ENCODE peak calls at places on chromosome 10, in six cellular contexts. Q, L, O, Z, B and F are unnamed samples.

GRCh38 chr10:93071674-93072224 is 1.9 kb upstream of the CYP26A1 start:
- DNase-seq in L (no peak), B (peak; percentile 70), O (peak; percentile 80), Z (peak; percentile 92), Q (no peak), F (peak; percentile 84)

GRCh38 chr10:124671486-124672075 is 72.6 kb downstream of the FAM53B start:
- DNase-seq in B (peak; percentile 63), L (no peak), Q (peak; percentile 34), O (peak; percentile 74), Z (peak; percentile 86), F (no peak)

GRCh38 chr10:129433266-129433665 is 33.8 kb upstream of the MGMT start:
- DNase-seq in Q (no peak), Z (no peak), B (no peak), L (no peak), O (no peak), F (no peak)

GRCh38 chr10:97916586-97916985 is 66.9 kb downstream of the GOLGA7B start:
- DNase-seq in L (no peak), Z (no peak), O (no peak), B (no peak), Q (no peak), F (no peak)

GRCh38 chr10:18140957-18141888 is 999 bp downstream of the CACNB2 start:
- DNase-seq in O (peak; percentile 75), Q (no peak), B (no peak), L (no peak), Z (no peak), F (no peak)

GRCh38 chr10:7819126-7819470 is 793 bp downstream of the TAF3 start:
- DNase-seq in B (peak; percentile 51), O (no peak), Z (peak; percentile 49), L (no peak), Q (no peak), F (peak; percentile 55)

GRCh38 chr10:47058961-47059391 is 147.7 kb downstream of the PTPN20 start:
- DNase-seq in B (no peak), Z (no peak), O (no peak), Q (no peak), L (no peak), F (no peak)

GRCh38 chr10:16440396-16441105 is 3.7 kb downstream of the PTER start:
- DNase-seq in Z (no peak), B (no peak), L (no peak), O (peak; percentile 50), Q (no peak), F (no peak)

GRCh38 chr10:3106908-3107425 is 39.6 kb downstream of the PFKP start:
- DNase-seq in Q (no peak), O (no peak), L (no peak), Z (no peak), B (no peak), F (no peak)

GRCh38 chr10:31999836-32000235 is 56.4 kb downstream of the KIF5B start:
- DNase-seq in B (no peak), L (no peak), Q (no peak), O (no peak), Z (no peak), F (no peak)
- TF ChIP-seq JUND in B (no peak), L (no peak), Q (no peak), O (no peak), Z (no peak), F (no peak)

GRCh38 chr10:60962946-60963345 is 19.0 kb upstream of the RHOBTB1 start:
- DNase-seq in O (no peak), L (no peak), Q (no peak), Z (no peak), B (no peak), F (no peak)
- TF ChIP-seq JUND in O (no peak), L (no peak), Q (no peak), Z (no peak), B (no peak), F (no peak)

DNA sequence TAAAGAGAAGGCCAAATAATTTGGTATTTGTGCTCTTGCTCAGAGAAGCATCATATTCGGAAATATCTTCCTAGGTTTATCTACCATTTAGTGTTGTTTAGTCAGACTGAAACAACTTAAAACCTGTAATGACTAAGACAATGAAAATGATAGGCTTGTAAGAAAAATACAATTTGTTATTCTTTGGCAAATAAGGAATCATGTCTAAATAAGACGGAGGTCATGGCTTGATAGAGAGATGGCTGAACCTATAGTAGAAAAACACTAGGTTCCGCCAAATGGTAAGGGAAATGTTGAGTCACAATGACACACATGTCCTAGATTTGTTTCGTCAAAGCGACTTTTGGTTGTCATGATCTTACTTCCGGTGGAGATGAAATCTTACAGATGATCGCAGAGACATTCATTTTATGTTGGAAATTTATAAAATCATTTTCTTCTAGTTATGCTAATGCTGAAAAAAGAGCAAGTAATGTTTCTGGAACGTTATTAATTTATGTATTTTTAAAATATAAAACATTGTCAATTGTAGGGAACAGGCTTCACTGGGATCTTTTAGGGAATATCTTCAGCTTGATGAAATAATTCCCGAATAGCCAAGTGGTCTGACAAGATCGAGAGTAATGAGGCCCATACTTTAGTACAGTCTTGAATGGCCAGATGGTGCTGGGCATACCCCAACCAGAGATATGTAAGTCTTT is 1.0 kb downstream of the SRGN start:
- DNase-seq in Q (no peak), O (no peak), L (peak; percentile 61), B (no peak), Z (peak; percentile 79), F (no peak)
- TF ChIP-seq JUND in Q (no peak), O (no peak), L (no peak), B (no peak), Z (peak; percentile 99), F (no peak)

GRCh38 chr10:79069325-79070090 is 742 bp downstream of the ZMIZ1 start:
- DNase-seq in Q (no peak), O (peak; percentile 73), B (no peak), Z (peak; percentile 66), L (no peak), F (peak; percentile 67)
- TF ChIP-seq JUND in Q (no peak), O (no peak), B (no peak), Z (no peak), L (no peak), F (no peak)

DNA sequence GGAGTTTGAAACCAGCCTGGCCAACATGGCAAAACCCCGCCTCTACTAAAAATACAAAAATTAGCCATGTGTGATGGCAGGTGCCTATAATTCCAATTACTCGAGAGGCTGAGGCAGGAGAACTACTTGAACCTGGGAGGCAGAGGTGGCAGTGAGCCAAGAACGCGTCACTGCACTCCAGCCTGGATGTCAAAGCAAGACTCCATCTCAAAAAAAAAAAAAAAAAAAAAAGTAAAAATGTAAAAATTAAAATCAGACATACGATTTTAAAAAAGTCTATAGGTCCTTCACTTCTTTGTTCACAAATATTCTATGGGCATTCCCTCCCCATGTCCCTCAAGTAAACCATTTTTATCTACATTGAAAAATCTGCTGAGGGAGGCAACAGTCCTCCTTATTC is 34.9 kb upstream of the TLL2 start:
- DNase-seq in Z (no peak), Q (no peak), B (no peak), L (no peak), O (no peak), F (no peak)
- TF ChIP-seq JUND in Z (no peak), Q (no peak), B (no peak), L (no peak), O (no peak), F (no peak)

GRCh38 chr10:96642973-96643372 is 56.2 kb upstream of the TM9SF3 start:
- DNase-seq in B (peak; percentile 54), L (no peak), Z (peak; percentile 57), O (peak; percentile 31), Q (peak; percentile 31), F (peak; percentile 77)
- TF ChIP-seq JUND in B (no peak), L (no peak), Z (no peak), O (no peak), Q (no peak), F (no peak)